ENCODE peak calls at places on chromosomes 12 and 14, in six cellular contexts. F, Q, K, Y, O and U are unnamed samples.

GRCh38 chr12:119381471-119382235 is 47.1 kb downstream of the CCDC60 start:
- DNase-seq in F (no peak), Q (no peak), K (no peak), Y (no peak), O (no peak), U (no peak)

GRCh38 chr14:105285174-105285573 is 15.6 kb downstream of the BRF1 start:
- DNase-seq in F (no peak), Q (no peak), K (no peak), Y (no peak), O (no peak), U (no peak)

GRCh38 chr12:89991807-89992206 is 283.2 kb upstream of the ATP2B1 start:
- DNase-seq in F (no peak), Q (no peak), K (no peak), Y (no peak), O (no peak), U (no peak)

GRCh38 chr12:65123435-65124063 is 2.4 kb upstream of the WIF1 start:
- DNase-seq in F (peak), Q (no peak), K (peak), Y (peak), O (peak), U (peak)

GRCh38 chr12:53703746-53704145 is 23.5 kb downstream of the CALCOCO1 start:
- DNase-seq in F (peak), Q (no peak), K (no peak), Y (no peak), O (no peak), U (no peak)

GRCh38 chr14:20530771-20531571 is 25.6 kb downstream of the RNASE10 start:
- DNase-seq in F (peak), Q (peak), K (peak), Y (peak), O (peak), U (peak)

GRCh38 chr12:71562681-71563595 is 100.7 kb downstream of the ZFC3H1 start:
- DNase-seq in F (no peak), Q (no peak), K (no peak), Y (no peak), O (no peak), U (no peak)

GRCh38 chr12:27703720-27704452 is 6.7 kb upstream of the MRPS35 start:
- DNase-seq in F (peak), Q (peak), K (peak), Y (peak), O (peak), U (peak)

GRCh38 chr14:101230161-101230850 is 326.8 kb upstream of the RTL1 start:
- DNase-seq in F (peak), Q (no peak), K (no peak), Y (no peak), O (no peak), U (peak)

GRCh38 chr12:613996-614726 is 49.1 kb downstream of the NINJ2 start:
- DNase-seq in F (peak), Q (peak), K (no peak), Y (no peak), O (peak), U (peak)

GRCh38 chr12:23099604-23100003 is 474.6 kb downstream of the ETNK1 start:
- DNase-seq in F (peak), Q (no peak), K (no peak), Y (no peak), O (no peak), U (no peak)

GRCh38 chr12:79424109-79424721 is 266.5 kb downstream of the PAWR start:
- DNase-seq in F (peak), Q (no peak), K (peak), Y (no peak), O (peak), U (peak)

GRCh38 chr14:49461529-49462401 is 124.4 kb downstream of the RPS29 start:
- DNase-seq in F (peak), Q (peak), K (peak), Y (peak), O (peak), U (peak)

GRCh38 chr12:107544947-107545346 is 140.7 kb upstream of the PWP1 start:
- DNase-seq in F (peak), Q (no peak), K (no peak), Y (no peak), O (no peak), U (no peak)

GRCh38 chr12:103756443-103756842 is 84.6 kb downstream of the NT5DC3 start:
- DNase-seq in F (no peak), Q (no peak), K (no peak), Y (no peak), O (no peak), U (no peak)

GRCh38 chr14:76050797-76051392 is 65.3 kb downstream of the IFT43 start:
- DNase-seq in F (peak), Q (peak), K (peak), Y (peak), O (peak), U (peak)

GRCh38 chr12:71135812-71136176 is 22.0 kb downstream of the TSPAN8 start:
- DNase-seq in F (peak), Q (no peak), K (peak), Y (no peak), O (peak), U (no peak)